ENCODE peak calls at places on chromosome 1, in five cellular contexts. Y is fibroblast of mammary gland, U is MM.1S, L is right lobe of liver, A is AG04450. X is an unnamed sample.

GRCh38 chr1:214753236-214753852 is 150.3 kb downstream of the CENPF start:
- DNase-seq in A (no peak), U (no peak), Y (no peak), L (no peak), X (no peak)

GRCh38 chr1:230594374-230594773 is 47.9 kb upstream of the COG2 start:
- DNase-seq in U (no peak), Y (no peak), L (no peak), A (no peak), X (peak; percentile 44)

GRCh38 chr1:54798769-54799641 is 2.1 kb downstream of the TTC22 start:
- DNase-seq in Y (peak; percentile 49), L (peak; percentile 72), A (no peak), U (no peak), X (peak; percentile 41)

GRCh38 chr1:29413661-29414060 is 177.3 kb downstream of the PTPRU start:
- DNase-seq in U (no peak), A (no peak), Y (no peak), L (no peak), X (no peak)

GRCh38 chr1:151711044-151711800 is 5.4 kb downstream of the CELF3 start:
- DNase-seq in Y (no peak), U (no peak), L (no peak), A (no peak), X (no peak)

GRCh38 chr1:215581896-215582295 is 14.8 kb downstream of the KCTD3 start:
- DNase-seq in L (no peak), A (no peak), Y (no peak), U (no peak), X (no peak)

GRCh38 chr1:177943999-177944672 is 25.7 kb downstream of the SEC16B start:
- DNase-seq in L (no peak), Y (no peak), U (no peak), A (no peak), X (no peak)

GRCh38 chr1:102151242-102151641 is 154.5 kb upstream of the OLFM3 start:
- DNase-seq in Y (no peak), U (no peak), A (no peak), L (no peak), X (no peak)

GRCh38 chr1:64965239-64966157 is 851 bp downstream of the JAK1 start:
- DNase-seq in L (peak; percentile 70), A (peak; percentile 39), Y (peak; percentile 56), U (peak; percentile 86), X (peak; percentile 48)

GRCh38 chr1:183416850-183417690 is 1.1 kb downstream of the NMNAT2 start:
- DNase-seq in U (no peak), Y (peak; percentile 54), A (peak; percentile 2), L (peak; percentile 55), X (peak; percentile 85)

GRCh38 chr1:200388791-200389190 is 21.0 kb downstream of the ZNF281 start:
- DNase-seq in U (no peak), Y (no peak), L (no peak), A (no peak), X (no peak)

GRCh38 chr1:182845894-182846293 is 6.7 kb downstream of the DHX9 start:
- DNase-seq in L (no peak), U (no peak), Y (no peak), A (no peak), X (no peak)

GRCh38 chr1:48677306-48678287 is 99.1 kb downstream of the BEND5 start:
- DNase-seq in Y (peak; percentile 61), L (peak; percentile 93), U (peak; percentile 57), A (no peak), X (peak; percentile 80)

GRCh38 chr1:22612657-22613056 is 23.8 kb upstream of the C1QA start:
- DNase-seq in U (no peak), Y (no peak), A (no peak), L (no peak), X (no peak)

GRCh38 chr1:46691997-46692790 is 20.5 kb downstream of the TEX38 start:
- DNase-seq in Y (no peak), L (no peak), U (no peak), A (no peak), X (no peak)

DNA sequence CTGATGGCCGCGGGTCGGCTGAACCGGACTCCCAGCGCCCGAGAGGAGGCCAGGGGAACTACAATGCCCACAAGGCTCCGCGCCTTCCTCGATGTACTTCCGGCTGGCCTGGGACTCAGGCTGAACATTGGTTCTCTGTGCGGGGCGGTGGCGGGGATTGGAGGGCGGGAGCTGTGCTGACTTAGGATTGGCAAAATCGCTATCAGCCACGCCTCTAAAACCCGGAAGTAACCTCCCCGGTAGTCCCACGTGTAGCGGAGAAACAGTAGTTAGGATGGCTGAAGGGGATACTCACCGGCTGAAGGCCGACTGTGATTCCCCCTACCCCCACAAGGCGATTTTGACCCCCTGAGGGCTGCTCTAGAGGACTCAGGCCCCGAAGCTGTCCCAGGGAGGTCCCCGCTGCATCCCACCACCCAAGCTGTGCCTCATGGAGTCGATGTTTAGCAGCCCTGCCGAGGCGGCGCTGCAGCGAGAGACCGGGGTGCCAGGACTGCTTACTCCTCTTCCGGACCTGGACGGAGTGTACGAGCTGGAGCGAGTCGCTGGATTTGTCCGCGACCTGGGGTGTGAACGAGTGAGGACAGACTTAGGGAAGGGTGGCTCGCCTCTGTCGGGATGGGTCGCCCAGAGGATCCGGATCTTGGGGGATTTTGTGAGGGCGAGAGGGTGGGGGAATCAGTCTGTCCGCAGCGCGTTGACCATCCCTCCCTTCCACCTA is at the start of gene DPH2:
- DNase-seq in Y (peak; percentile 96), L (peak; percentile 98), U (peak; percentile 98), A (peak; percentile 91), X (peak; percentile 94)
- TF ChIP-seq CTCF in Y (no peak), L (no peak), U (no peak), A (no peak), X (no peak)

DNA sequence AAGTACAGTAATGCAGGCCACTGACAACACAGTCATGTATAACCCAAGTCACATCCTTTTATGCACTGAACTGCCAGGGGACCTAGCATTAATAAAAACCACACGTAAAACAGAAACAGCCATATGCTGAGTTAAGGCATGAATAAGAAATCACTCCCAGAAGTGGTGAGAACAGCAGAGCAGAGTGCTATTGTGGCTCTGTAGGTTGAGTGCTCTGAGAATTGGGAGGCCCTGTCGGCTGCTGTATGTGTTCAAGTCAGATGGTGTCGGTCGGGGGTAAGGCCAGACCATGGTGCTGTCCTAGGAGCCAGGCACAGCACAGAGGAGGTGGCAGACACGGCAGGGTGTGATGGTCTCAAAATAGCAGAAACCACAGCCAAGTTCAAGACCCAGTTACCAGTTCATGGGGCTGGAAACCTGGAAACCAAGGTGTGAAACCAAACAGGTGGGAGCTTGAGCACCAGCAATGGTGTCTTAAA is 126.6 kb upstream of the COA6 start:
- DNase-seq in Y (no peak), U (peak; percentile 58), A (no peak), L (no peak), X (no peak)
- TF ChIP-seq CTCF in Y (no peak), U (no peak), A (no peak), L (no peak), X (no peak)

DNA sequence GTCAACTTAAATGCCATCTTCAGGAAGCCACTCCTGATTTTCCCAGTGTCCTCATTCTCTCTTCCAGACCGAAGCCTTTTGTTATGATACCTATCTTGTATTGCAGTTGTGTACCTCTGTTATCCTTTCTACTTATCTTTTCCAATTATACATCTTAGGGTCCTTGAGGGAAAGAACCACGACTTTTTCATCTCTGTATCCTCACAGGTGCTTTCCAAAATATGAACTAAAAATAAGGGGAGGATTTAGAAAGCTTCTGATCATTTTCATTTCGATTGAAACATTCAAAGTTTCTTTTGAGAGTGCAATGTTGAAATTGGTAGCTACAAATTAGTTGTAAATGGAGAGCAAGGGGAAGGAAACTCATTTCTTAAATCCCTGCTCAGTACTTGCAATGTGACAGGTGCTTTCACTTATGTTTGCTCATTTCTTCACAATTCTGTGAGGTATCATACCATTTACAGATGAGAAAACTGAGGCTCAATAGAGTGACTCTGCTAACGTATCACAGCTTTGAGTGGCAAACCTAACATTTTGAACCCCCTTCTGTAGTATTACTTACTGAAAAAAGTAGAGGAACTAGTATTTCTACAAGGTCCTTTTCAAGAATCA is 24.2 kb downstream of the SLC19A2 start:
- DNase-seq in Y (no peak), L (no peak), U (no peak), A (no peak), X (no peak)
- TF ChIP-seq CTCF in Y (no peak), L (no peak), U (no peak), A (no peak), X (no peak)

GRCh38 chr1:161678510-161678909 is 15.6 kb downstream of the FCGR2B start:
- DNase-seq in A (no peak), L (no peak), U (peak; percentile 3), Y (no peak), X (no peak)
- TF ChIP-seq CTCF in A (no peak), L (no peak), U (no peak), Y (no peak), X (no peak)

DNA sequence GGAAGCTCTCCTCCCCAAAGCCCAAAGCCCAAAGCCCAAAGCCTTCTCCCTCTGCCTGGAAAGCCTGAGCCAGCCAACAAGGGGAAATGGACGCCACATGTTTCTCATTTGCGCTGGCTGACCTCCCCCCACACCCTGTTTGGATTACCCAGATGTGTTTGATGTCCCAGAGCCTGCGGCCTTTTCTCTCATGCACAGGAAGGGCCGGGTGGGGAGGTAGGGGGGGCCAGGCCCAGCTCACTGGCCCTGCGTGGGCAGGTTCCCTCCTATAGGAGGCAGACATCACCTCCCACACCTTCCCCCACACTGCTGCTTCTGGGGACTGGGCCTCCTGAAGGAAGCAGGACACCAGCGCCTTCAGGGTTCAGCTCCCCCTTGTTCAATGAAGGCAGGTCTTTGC is 116.3 kb downstream of the NAV1 start:
- DNase-seq in A (no peak), L (no peak), Y (peak; percentile 94), U (no peak), X (no peak)
- TF ChIP-seq CTCF in A (peak; percentile 32), L (no peak), Y (peak; percentile 33), U (no peak), X (no peak)

GRCh38 chr1:117928881-117929339 is 511 bp downstream of the GDAP2 start:
- DNase-seq in A (peak; percentile 13), L (peak; percentile 62), U (peak; percentile 35), Y (peak; percentile 68), X (peak; percentile 50)
- TF ChIP-seq CTCF in A (peak; percentile 26), L (no peak), U (no peak), Y (peak; percentile 24), X (no peak)

DNA sequence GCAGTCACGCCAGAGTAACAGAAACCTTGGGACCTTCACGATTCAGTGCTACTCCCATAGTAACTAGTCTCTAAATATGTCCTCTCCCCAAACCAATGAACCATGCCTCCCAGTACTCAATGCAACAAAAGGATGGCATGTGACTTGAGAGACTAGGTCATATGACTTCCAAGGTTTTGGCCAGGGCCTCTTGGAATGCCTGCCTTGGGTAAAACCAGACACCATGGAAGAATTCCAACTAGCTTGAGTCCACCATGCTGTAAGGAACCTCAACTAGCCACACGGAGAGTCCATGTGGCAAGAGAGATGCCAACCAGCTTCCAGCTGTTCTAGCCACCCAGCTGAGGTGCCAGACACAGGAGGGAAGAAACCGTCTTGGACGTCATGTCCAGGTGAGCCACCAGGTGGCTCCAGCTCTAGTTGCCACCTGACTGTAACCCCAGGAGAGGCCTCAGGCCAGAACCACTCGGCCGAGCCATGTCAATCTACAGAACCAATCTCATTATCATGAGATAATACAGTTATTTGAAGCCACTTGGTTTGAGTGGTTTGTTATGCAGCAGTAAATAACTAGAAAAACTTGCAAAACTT is 115.0 kb downstream of the SYF2 start:
- DNase-seq in L (no peak), Y (no peak), U (peak; percentile 45), A (no peak), X (peak; percentile 35)
- TF ChIP-seq CTCF in L (peak; percentile 44), Y (peak; percentile 12), U (peak; percentile 56), A (no peak), X (no peak)

GRCh38 chr1:210144736-210145135 is 87.9 kb upstream of the SERTAD4 start:
- DNase-seq in U (no peak), Y (peak; percentile 12), L (no peak), A (no peak), X (no peak)
- TF ChIP-seq CTCF in U (no peak), Y (no peak), L (no peak), A (no peak), X (no peak)